ENCODE peak calls at places on chromosomes 3 and 15, in five cellular contexts. P, I, H, M and Y are unnamed samples. For H3K4me1, the result is how much of the 10 kb centered on the place peaks cover.

GRCh38 chr15:70149667-70150404 is 52.1 kb upstream of the TLE3 start:
- DNase-seq in I (no peak), P (no peak), H (no peak), M (no peak), Y (no peak)

GRCh38 chr3:58899953-58900298 is 149.9 kb downstream of the CFAP20DC start:
- DNase-seq in M (no peak), P (no peak), I (no peak), H (no peak), Y (no peak)

GRCh38 chr3:56976666-56977560 is 83.6 kb upstream of the SPATA12 start:
- DNase-seq in M (no peak), H (no peak), I (no peak), P (no peak), Y (no peak)

GRCh38 chr3:57967590-57967989 is 40.6 kb upstream of the FLNB start:
- DNase-seq in H (no peak), M (no peak), I (no peak), P (no peak), Y (no peak)

GRCh38 chr3:72185549-72186484 is 400.9 kb upstream of the PROK2 start:
- DNase-seq in H (no peak), I (no peak), M (no peak), P (no peak), Y (no peak)

GRCh38 chr15:90595760-90596155 is 66.0 kb downstream of the CRTC3 start:
- DNase-seq in H (no peak), M (no peak), I (no peak), P (no peak), Y (no peak)

GRCh38 chr3:49164983-49165720 is 979 bp downstream of the CCDC71 start:
- DNase-seq in I (no peak), H (no peak), P (no peak), M (no peak), Y (no peak)

GRCh38 chr3:35965908-35966307 is 326.6 kb downstream of the ARPP21 start:
- DNase-seq in M (no peak), I (no peak), P (peak), H (no peak), Y (no peak)

GRCh38 chr3:190012784-190013183 is 107.9 kb downstream of the P3H2 start:
- DNase-seq in P (no peak), M (no peak), H (no peak), I (no peak), Y (no peak)

GRCh38 chr3:14455571-14456317 is 53.3 kb downstream of the SLC6A6 start:
- DNase-seq in P (no peak), M (no peak), I (no peak), H (peak), Y (peak)

GRCh38 chr15:99906793-99907192 is 173.6 kb upstream of the LYSMD4 start:
- DNase-seq in M (no peak), I (no peak), P (no peak), H (no peak), Y (no peak)

GRCh38 chr3:29137601-29138000 is 143.3 kb upstream of the RBMS3 start:
- DNase-seq in P (no peak), H (no peak), M (no peak), I (no peak), Y (no peak)

GRCh38 chr15:52171386-52171785 is 19.8 kb downstream of the GNB5 start:
- DNase-seq in P (no peak), H (no peak), I (no peak), M (no peak), Y (no peak)

GRCh38 chr3:196287405-196288140 is at the start of gene PCYT1A:
- DNase-seq in M (peak), H (peak), P (peak), I (peak), Y (peak)

GRCh38 chr3:193593666-193594025 is 638 bp downstream of the OPA1 start:
- DNase-seq in H (no peak), I (no peak), M (no peak), P (peak), Y (no peak)

GRCh38 chr3:58052373-58053273 is 44.4 kb downstream of the FLNB start:
- DNase-seq in P (no peak), H (peak), M (peak), I (peak), Y (peak)

GRCh38 chr15:32843211-32843907 is 125.6 kb downstream of the GREM1 start:
- DNase-seq in P (no peak), H (no peak), M (no peak), I (no peak), Y (no peak)

GRCh38 chr3:14947105-14947885 is at the start of gene NR2C2:
- DNase-seq in P (peak), H (peak), M (peak), I (peak), Y (peak)

GRCh38 chr3:194109192-194109863 is 26.6 kb upstream of the HES1 start:
- DNase-seq in M (no peak), H (no peak), P (no peak), I (no peak), Y (no peak)

GRCh38 chr3:63387568-63387967 is 109.5 kb downstream of the SYNPR start:
- DNase-seq in I (no peak), P (peak), M (no peak), H (no peak), Y (no peak)

GRCh38 chr3:141561426-141562034 is 74.7 kb downstream of the RASA2 start:
- DNase-seq in H (no peak), M (no peak), I (no peak), P (peak), Y (peak)

GRCh38 chr3:177071496-177072156 is 125.7 kb downstream of the TBL1XR1 start:
- DNase-seq in M (no peak), I (no peak), P (no peak), H (no peak), Y (no peak)

GRCh38 chr3:8984081-8984480 is 20.8 kb upstream of the RAD18 start:
- DNase-seq in P (no peak), I (no peak), M (no peak), H (no peak), Y (no peak)

GRCh38 chr3:37987751-37988179 is 2.8 kb upstream of the VILL start:
- DNase-seq in H (peak), I (no peak), P (no peak), M (no peak), Y (peak)

GRCh38 chr3:194884649-194885315 is 199.1 kb downstream of the FAM43A start:
- DNase-seq in P (no peak), I (no peak), H (no peak), M (no peak), Y (no peak)

GRCh38 chr3:156291269-156292123 is 171.1 kb downstream of the KCNAB1 start:
- DNase-seq in I (peak), M (peak), H (no peak), P (peak), Y (no peak)

GRCh38 chr3:113374078-113374477 is 67.2 kb downstream of the CFAP44 start:
- DNase-seq in P (no peak), I (no peak), M (no peak), H (no peak), Y (no peak)

GRCh38 chr15:42053914-42054313 is 33.1 kb upstream of the PLA2G4E start:
- DNase-seq in I (no peak), M (no peak), P (no peak), H (peak), Y (peak)

GRCh38 chr3:71962561-71963240 is 177.8 kb upstream of the PROK2 start:
- DNase-seq in P (no peak), I (no peak), H (no peak), M (no peak), Y (no peak)

GRCh38 chr3:50194128-50194902 is 2.9 kb downstream of the GNAT1 start:
- DNase-seq in P (peak), H (peak), M (peak), I (peak), Y (peak)

GRCh38 chr3:186815490-186815889 is 9.2 kb upstream of the RFC4 start:
- DNase-seq in H (no peak), I (no peak), P (no peak), M (no peak), Y (no peak)

GRCh38 chr3:127288921-127289645 is 1.2 kb upstream of the PRR20G start:
- DNase-seq in I (no peak), P (no peak), H (no peak), M (no peak), Y (no peak)

GRCh38 chr3:69695933-69696332 is 43.3 kb upstream of the MITF start:
- DNase-seq in H (no peak), M (no peak), P (no peak), I (no peak), Y (no peak)

GRCh38 chr3:128280466-128281455 is 127.5 kb downstream of the EEFSEC start:
- DNase-seq in I (no peak), M (no peak), P (no peak), H (no peak), Y (no peak)

GRCh38 chr3:56769125-56769709 is 32.5 kb downstream of the ARHGEF3 start:
- DNase-seq in P (no peak), M (no peak), H (no peak), I (no peak), Y (no peak)

GRCh38 chr3:197960694-197961581 is 921 bp downstream of the LMLN start:
- DNase-seq in M (peak), H (no peak), I (no peak), P (no peak), Y (no peak)

GRCh38 chr15:88865498-88866099 is 29.7 kb downstream of the HAPLN3 start:
- DNase-seq in I (no peak), M (no peak), P (no peak), H (no peak), Y (no peak)

GRCh38 chr15:43433661-43434303 is 59.2 kb downstream of the TP53BP1 start:
- DNase-seq in H (no peak), M (no peak), P (no peak), I (no peak), Y (no peak)
- H3K27ac ChIP-seq in H (no peak), M (no peak), P (peak), I (no peak), Y (no peak)

DNA sequence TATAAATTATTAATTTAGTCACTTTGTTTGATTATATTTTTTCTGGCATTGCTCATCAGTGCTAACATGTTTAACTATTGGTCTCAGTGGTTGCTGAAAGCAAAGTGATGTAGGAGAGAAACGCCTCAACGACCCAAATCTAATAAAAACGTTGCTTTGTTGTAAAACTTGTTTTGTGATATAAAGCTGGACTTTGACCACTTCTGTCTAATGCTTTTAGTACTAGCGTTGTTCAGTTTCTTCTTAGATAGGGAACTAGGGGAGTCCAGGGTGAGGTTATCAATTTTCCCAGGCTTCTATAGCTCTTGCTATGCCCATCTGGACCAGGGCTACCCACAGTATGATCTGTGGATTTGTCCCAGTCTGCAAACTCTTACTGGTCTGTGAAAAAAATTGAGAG is 80.6 kb upstream of the TBC1D5 start:
- DNase-seq in P (no peak), H (no peak), I (no peak), M (no peak), Y (no peak)
- H3K4me1 ChIP-seq in P (under half), H (under half), I (under half), M (under half), Y (under half)

GRCh38 chr3:10180738-10181295 is 16.1 kb downstream of the IRAK2 start:
- DNase-seq in H (no peak), P (no peak), I (no peak), M (no peak), Y (no peak)

GRCh38 chr3:10182950-10183349 is 18.2 kb downstream of the IRAK2 start:
- DNase-seq in P (no peak), M (no peak), I (no peak), H (no peak), Y (no peak)

GRCh38 chr3:10173926-10174435 is 9.3 kb downstream of the IRAK2 start:
- DNase-seq in H (peak), P (no peak), M (peak), I (no peak), Y (peak)

GRCh38 chr3:10177737-10178136 is 13.0 kb downstream of the IRAK2 start:
- DNase-seq in M (no peak), I (no peak), P (no peak), H (no peak), Y (no peak)

GRCh38 chr3:10178892-10179291 is 14.2 kb downstream of the IRAK2 start:
- DNase-seq in H (no peak), P (no peak), I (no peak), M (no peak), Y (no peak)
- H3K27ac ChIP-seq in H (no peak), P (no peak), I (no peak), M (no peak), Y (no peak)

DNA sequence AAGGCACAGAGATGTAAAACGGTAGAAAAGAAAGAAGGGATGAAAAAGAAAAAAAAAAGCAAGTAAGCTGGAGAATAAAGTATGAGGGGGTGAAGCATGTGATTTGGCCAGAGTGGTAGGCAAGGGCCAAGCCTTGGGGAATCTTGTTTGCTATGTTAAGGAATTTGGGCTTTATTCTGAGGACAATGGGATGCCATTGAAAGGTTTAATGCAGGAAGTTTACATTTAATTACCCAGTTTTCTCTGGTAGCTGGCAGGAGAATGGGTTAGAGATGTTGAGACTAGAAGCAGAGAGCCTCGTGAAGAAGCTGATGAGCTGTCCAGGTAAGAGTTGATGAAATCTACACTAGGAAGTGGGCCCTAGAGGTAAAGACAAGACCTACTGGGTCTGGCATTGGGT is 455.9 kb downstream of the PDCD6IP start:
- DNase-seq in M (no peak), H (no peak), P (no peak), I (no peak), Y (no peak)
- H3K4me1 ChIP-seq in M (under half), H (under half), P (under half), I (under half), Y (under half)

GRCh38 chr3:170275832-170276231 is 53.6 kb downstream of the PRKCI start:
- DNase-seq in M (no peak), I (no peak), H (no peak), P (no peak), Y (no peak)

GRCh38 chr3:170274641-170275040 is 52.4 kb downstream of the PRKCI start:
- DNase-seq in H (no peak), P (no peak), M (no peak), I (no peak), Y (no peak)

GRCh38 chr3:170267793-170268192 is 45.6 kb downstream of the PRKCI start:
- DNase-seq in H (no peak), M (no peak), I (no peak), P (no peak), Y (no peak)

GRCh38 chr3:170270282-170270891 is 48.2 kb downstream of the PRKCI start:
- DNase-seq in I (no peak), P (no peak), H (no peak), M (no peak), Y (no peak)
- H3K27ac ChIP-seq in I (no peak), P (no peak), H (no peak), M (no peak), Y (no peak)

GRCh38 chr15:81302605-81303204 is 21.2 kb downstream of the STARD5 start:
- DNase-seq in H (no peak), M (no peak), P (no peak), I (no peak), Y (no peak)
- H3K4me1 ChIP-seq in H (under half), M (under half), P (under half), I (under half), Y (under half)

GRCh38 chr3:101671014-101671413 is 5.9 kb downstream of the ZBTB11 start:
- DNase-seq in I (no peak), M (no peak), H (no peak), P (no peak), Y (no peak)

GRCh38 chr3:101667331-101667730 is 9.6 kb downstream of the ZBTB11 start:
- DNase-seq in H (no peak), I (no peak), P (no peak), M (no peak), Y (no peak)

GRCh38 chr3:101665357-101665756 is 11.6 kb downstream of the ZBTB11 start:
- DNase-seq in P (no peak), M (no peak), H (no peak), I (no peak), Y (no peak)

GRCh38 chr3:101667844-101668243 is 9.1 kb downstream of the ZBTB11 start:
- DNase-seq in I (no peak), P (no peak), H (no peak), M (no peak), Y (no peak)

DNA sequence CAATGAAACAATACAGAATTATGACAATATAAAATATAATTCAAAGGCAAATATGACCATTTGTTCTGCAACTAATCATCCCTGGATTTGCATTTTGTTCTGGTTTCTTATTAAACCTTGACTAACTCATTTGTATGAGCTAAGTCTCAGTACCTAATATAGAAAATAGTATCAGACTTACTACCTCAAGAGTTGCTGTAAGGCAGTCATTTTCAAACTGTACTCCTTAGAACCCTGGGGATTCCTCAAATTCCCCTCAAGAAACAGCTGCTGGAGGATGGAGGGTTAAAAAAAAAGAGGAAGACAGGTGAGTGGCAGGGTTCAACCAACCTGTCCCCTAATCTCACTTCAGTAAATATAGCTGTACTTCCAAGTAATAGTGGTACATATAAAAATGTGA is 11.1 kb downstream of the ZBTB11 start:
- DNase-seq in I (no peak), H (no peak), M (no peak), P (no peak), Y (no peak)
- H3K27ac ChIP-seq in I (no peak), H (no peak), M (no peak), P (no peak), Y (no peak)

GRCh38 chr3:23944861-23945652 is at the start of gene NR1D2:
- DNase-seq in P (peak), H (peak), M (peak), I (peak), Y (peak)

GRCh38 chr3:23942546-23942945 is 2.5 kb upstream of the NR1D2 start:
- DNase-seq in H (no peak), P (no peak), M (no peak), I (no peak), Y (no peak)

GRCh38 chr3:23944007-23944760 is 902 bp upstream of the NR1D2 start:
- DNase-seq in I (no peak), M (no peak), P (peak), H (no peak), Y (no peak)

GRCh38 chr3:23945903-23946751 is 1.0 kb downstream of the NR1D2 start:
- DNase-seq in H (peak), I (peak), P (peak), M (peak), Y (peak)

GRCh38 chr3:23945653-23945902 is 492 bp downstream of the NR1D2 start:
- DNase-seq in P (no peak), H (no peak), I (no peak), M (no peak), Y (no peak)
- H3K4me1 ChIP-seq in P (under half), H (under half), I (under half), M (half or more), Y (under half)

DNA sequence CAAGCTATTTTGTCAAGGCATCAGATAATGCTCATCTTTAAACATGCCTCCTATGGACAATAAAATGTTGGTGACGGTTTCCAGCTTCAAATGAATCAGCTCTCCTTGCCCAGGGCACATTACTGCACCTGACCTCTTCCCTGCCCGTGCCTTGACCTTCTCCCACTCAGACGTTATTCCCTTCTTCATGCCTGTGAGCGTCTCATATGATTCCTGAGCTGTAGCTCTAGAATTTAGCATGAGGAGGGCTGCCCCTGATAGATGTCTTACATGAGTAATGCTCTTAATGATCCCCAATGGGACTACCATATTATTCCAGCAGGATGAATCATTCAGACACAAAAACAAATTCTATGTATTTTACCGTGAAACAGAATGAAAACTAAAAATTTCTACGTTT is 762.7 kb downstream of the ROBO1 start:
- DNase-seq in I (no peak), M (no peak), P (no peak), H (no peak), Y (no peak)
- H3K27ac ChIP-seq in I (no peak), M (no peak), P (no peak), H (no peak), Y (no peak)

GRCh38 chr3:112119686-112120484 is 13.2 kb downstream of the GCSAM start:
- DNase-seq in I (no peak), H (no peak), P (no peak), M (no peak), Y (no peak)
- H3K4me1 ChIP-seq in I (under half), H (under half), P (under half), M (under half), Y (under half)